ENCODE peak calls at places on chromosome 17, in eight cellular contexts. R is DMS79 treated with DMSO at 0.1 percent for 48 hours; J is T47D; L is activated T-cell treated with anti-CD3 and anti-CD28 coated beads, Interleukin-2, amount 50 U/mL, for 24 hours; Z is GF-D8; M is activated CD4-positive, alpha-beta T cell treated with anti-CD3 and anti-CD28 coated beads for 36 hours; G is SK-N-SH; S is GOT3. Y is an unnamed sample.

GRCh38 chr17:28892024-28892423 is 5.5 kb downstream of the FLOT2 start:
- DNase-seq in Z (no peak), L (no peak), S (no peak), R (no peak), G (no peak), M (no peak), J (no peak), Y (no peak)

GRCh38 chr17:68172461-68172954 is 75.3 kb upstream of the AMZ2 start:
- DNase-seq in J (peak), L (peak), M (peak), S (no peak), R (peak), Z (peak), G (peak), Y (peak)

GRCh38 chr17:11583306-11583992 is 14.8 kb upstream of the DNAH9 start:
- DNase-seq in G (no peak), M (no peak), J (no peak), L (no peak), S (no peak), R (no peak), Z (no peak), Y (no peak)

GRCh38 chr17:77419547-77420475 is 279.0 kb downstream of the SEC14L1 start:
- DNase-seq in S (no peak), Z (no peak), M (no peak), L (no peak), R (no peak), J (no peak), G (peak), Y (no peak)

GRCh38 chr17:62808576-62808970 is 459 bp upstream of the MARCHF10 start:
- DNase-seq in M (no peak), Z (no peak), G (no peak), J (no peak), R (peak), S (no peak), L (no peak), Y (no peak)

GRCh38 chr17:47829870-47830269 is 1.5 kb downstream of the MRPL10 start:
- DNase-seq in G (no peak), M (no peak), R (no peak), S (no peak), L (no peak), J (no peak), Z (no peak), Y (no peak)

GRCh38 chr17:82927311-82927660 is 87.5 kb upstream of the ZNF750 start:
- DNase-seq in L (no peak), S (no peak), Z (no peak), M (no peak), J (no peak), R (no peak), G (no peak), Y (no peak)

GRCh38 chr17:38451030-38451839 is 23.0 kb downstream of the ARHGAP23 start:
- DNase-seq in G (no peak), R (no peak), Z (no peak), J (no peak), L (no peak), M (no peak), S (no peak), Y (no peak)

GRCh38 chr17:2954898-2955445 is 108.4 kb downstream of the OR1D5 start:
- DNase-seq in L (peak), G (no peak), S (no peak), Z (no peak), M (peak), J (peak), R (no peak), Y (no peak)

GRCh38 chr17:39737761-39738567 is at the start of gene GRB7:
- DNase-seq in Z (no peak), R (peak), M (peak), S (no peak), G (peak), J (peak), L (peak), Y (no peak)

GRCh38 chr17:40319651-40320550 is 10.9 kb downstream of the RARA start:
- DNase-seq in L (peak), M (peak), R (no peak), G (peak), Z (peak), S (no peak), J (peak), Y (no peak)

GRCh38 chr17:77613181-77613580 is 345.3 kb upstream of the TNRC6C start:
- DNase-seq in L (peak), G (no peak), S (no peak), R (no peak), Z (no peak), M (no peak), J (no peak), Y (no peak)

GRCh38 chr17:81908793-81909192 is 2.4 kb downstream of the PCYT2 start:
- DNase-seq in G (no peak), J (no peak), Z (no peak), L (no peak), M (no peak), S (no peak), R (no peak), Y (no peak)

GRCh38 chr17:45115871-45116270 is 16.4 kb downstream of the PLCD3 start:
- DNase-seq in J (no peak), M (no peak), Z (no peak), L (no peak), S (no peak), R (no peak), G (no peak), Y (no peak)

GRCh38 chr17:64064331-64064730 is 43.9 kb upstream of the ICAM2 start:
- DNase-seq in S (no peak), G (no peak), L (no peak), R (no peak), J (no peak), Z (no peak), M (no peak), Y (no peak)

GRCh38 chr17:7315570-7316243 is 547 bp upstream of the GPS2 start:
- DNase-seq in M (no peak), Z (no peak), R (no peak), S (no peak), G (no peak), L (peak), J (no peak), Y (no peak)

GRCh38 chr17:5097101-5097834 is 14.4 kb downstream of the ZNF232 start:
- DNase-seq in G (peak), R (peak), S (no peak), Z (no peak), J (no peak), M (peak), L (peak), Y (no peak)

GRCh38 chr17:16287563-16288027 is 65.7 kb downstream of the CENPV start:
- DNase-seq in M (peak), G (no peak), L (no peak), J (no peak), S (no peak), R (no peak), Z (peak), Y (peak)

GRCh38 chr17:31279401-31279800 is 17.6 kb downstream of the OMG start:
- DNase-seq in L (no peak), M (no peak), Z (no peak), J (no peak), S (no peak), G (no peak), R (no peak), Y (no peak)

GRCh38 chr17:56583772-56584171 is 9.7 kb upstream of the NOG start:
- DNase-seq in G (no peak), J (no peak), M (no peak), L (no peak), S (no peak), R (no peak), Z (no peak), Y (no peak)